ENCODE peak calls at places on chromosomes 3 and 15, in ten cellular contexts. X, P, V, O, G, R, Y, J, Q and L are unnamed samples.

GRCh38 chr3:112769624-112770023 is 77.0 kb downstream of the CD200R1L start:
- DNase-seq in Q (no peak), X (no peak), J (no peak), O (no peak), P (no peak), Y (no peak), V (no peak), R (no peak), G (no peak), L (no peak)

GRCh38 chr15:57319919-57320542 is 56.3 kb upstream of the CGNL1 start:
- DNase-seq in Y (no peak), P (no peak), G (no peak), R (no peak), V (no peak), O (no peak), J (no peak), X (no peak), Q (no peak), L (no peak)

GRCh38 chr3:151576524-151576923 is 115.7 kb upstream of the IGSF10 start:
- DNase-seq in Y (no peak), O (no peak), P (no peak), G (no peak), V (no peak), R (no peak), X (no peak), Q (no peak), J (no peak), L (no peak)

GRCh38 chr15:43465105-43465504 is 27.9 kb downstream of the TP53BP1 start:
- DNase-seq in X (no peak), V (no peak), Y (no peak), G (no peak), R (peak), P (peak), Q (no peak), J (peak), O (peak), L (no peak)

GRCh38 chr15:47460775-47461174 is 256.5 kb upstream of the SEMA6D start:
- DNase-seq in Q (no peak), V (no peak), R (no peak), O (no peak), P (no peak), G (peak), J (no peak), X (no peak), Y (no peak), L (no peak)

GRCh38 chr3:101865751-101866509 is 16.6 kb downstream of the NFKBIZ start:
- DNase-seq in Y (no peak), P (peak), R (no peak), X (no peak), Q (no peak), O (no peak), J (peak), V (no peak), G (peak), L (no peak)

GRCh38 chr3:152113992-152114651 is 154.6 kb upstream of the MBNL1 start:
- DNase-seq in G (no peak), R (no peak), V (no peak), P (no peak), J (no peak), O (no peak), Q (no peak), X (no peak), Y (no peak), L (no peak)

GRCh38 chr15:43878466-43878865 is 51.7 kb downstream of the WDR76 start:
- DNase-seq in P (no peak), Y (no peak), G (no peak), J (no peak), R (no peak), O (no peak), X (no peak), V (no peak), Q (no peak), L (no peak)

GRCh38 chr3:71201939-71202338 is 381.6 kb downstream of the FOXP1 start:
- DNase-seq in V (no peak), P (peak), J (peak), Y (no peak), X (no peak), Q (peak), O (peak), G (no peak), R (no peak), L (peak)

GRCh38 chr3:58242340-58242739 is 4.7 kb downstream of the ABHD6 start:
- DNase-seq in P (no peak), G (no peak), V (no peak), Q (no peak), X (no peak), O (no peak), J (no peak), Y (no peak), R (no peak), L (no peak)

GRCh38 chr3:37940242-37940908 is 50.2 kb upstream of the VILL start:
- DNase-seq in G (no peak), Y (no peak), O (no peak), P (peak), Q (no peak), R (no peak), J (no peak), X (no peak), V (no peak), L (no peak)

GRCh38 chr3:47429476-47430270 is 46.1 kb downstream of the SCAP start:
- DNase-seq in Q (no peak), J (no peak), G (no peak), O (no peak), P (no peak), R (no peak), X (no peak), V (no peak), Y (no peak), L (no peak)

GRCh38 chr15:93173369-93173768 is 84.4 kb upstream of the RGMA start:
- DNase-seq in O (no peak), J (peak), P (no peak), Q (no peak), R (peak), G (no peak), X (no peak), Y (no peak), V (no peak), L (no peak)

GRCh38 chr15:85615930-85616329 is 178.8 kb downstream of the KLHL25 start:
- DNase-seq in P (peak), R (no peak), Y (no peak), J (peak), Q (no peak), O (no peak), X (peak), G (peak), V (peak), L (no peak)

GRCh38 chr3:33000698-33001385 is 49.4 kb downstream of the CCR4 start:
- DNase-seq in G (no peak), J (no peak), P (no peak), X (no peak), Y (no peak), O (no peak), R (no peak), V (no peak), Q (no peak), L (no peak)

GRCh38 chr3:63707731-63708130 is 55.3 kb downstream of the SNTN start:
- DNase-seq in Y (no peak), R (no peak), J (no peak), G (no peak), X (no peak), P (no peak), O (no peak), V (no peak), Q (no peak), L (no peak)

GRCh38 chr15:48486228-48486627 is 155.0 kb downstream of the DUT start:
- DNase-seq in V (no peak), Q (no peak), P (no peak), G (no peak), Y (no peak), X (no peak), R (no peak), O (no peak), J (no peak), L (no peak)

GRCh38 chr3:107842940-107843339 is 247.9 kb downstream of the CD47 start:
- DNase-seq in X (no peak), P (no peak), V (no peak), G (no peak), J (no peak), R (no peak), Y (no peak), Q (no peak), O (no peak), L (no peak)

GRCh38 chr3:28136607-28137216 is 104.7 kb upstream of the CMC1 start:
- DNase-seq in Q (no peak), P (no peak), G (no peak), Y (no peak), J (no peak), O (no peak), X (no peak), V (no peak), R (no peak), L (no peak)

GRCh38 chr3:193240850-193241706 is at the start of gene PLAAT1:
- DNase-seq in X (peak), V (peak), G (no peak), J (peak), O (peak), Q (peak), R (no peak), P (peak), Y (no peak), L (peak)

GRCh38 chr3:177278016-177278415 is 80.7 kb upstream of the TBL1XR1 start:
- DNase-seq in V (no peak), X (no peak), J (no peak), Q (no peak), O (no peak), G (no peak), Y (no peak), P (no peak), R (no peak), L (no peak)

GRCh38 chr3:39752751-39753150 is 56.7 kb upstream of the MYRIP start:
- DNase-seq in J (no peak), V (peak), Q (no peak), P (no peak), G (no peak), R (no peak), O (no peak), X (no peak), Y (no peak), L (no peak)

GRCh38 chr3:132669256-132669777 is 9.2 kb downstream of the UBA5 start:
- DNase-seq in G (no peak), Q (no peak), X (no peak), J (no peak), R (no peak), V (no peak), P (no peak), Y (no peak), O (no peak), L (no peak)

GRCh38 chr3:12829404-12829803 is 12.0 kb downstream of the RPL32 start:
- DNase-seq in X (no peak), Q (no peak), R (no peak), V (no peak), P (no peak), J (no peak), G (no peak), O (no peak), Y (no peak), L (no peak)

GRCh38 chr3:111373861-111374260 is 168.1 kb upstream of the CD96 start:
- DNase-seq in R (peak), G (no peak), X (no peak), Q (no peak), O (no peak), V (no peak), J (no peak), P (peak), Y (no peak), L (no peak)

GRCh38 chr3:182738583-182739514 is 54.5 kb upstream of the ATP11B start:
- DNase-seq in X (no peak), O (no peak), R (no peak), V (no peak), Q (no peak), G (no peak), J (no peak), P (peak), Y (no peak), L (no peak)

GRCh38 chr15:68749365-68750141 is 71.1 kb downstream of the ANP32A start:
- DNase-seq in Q (no peak), P (peak), O (no peak), R (no peak), X (no peak), G (no peak), V (no peak), J (no peak), Y (no peak), L (no peak)

GRCh38 chr3:194163697-194164096 is 27.7 kb downstream of the HES1 start:
- DNase-seq in O (no peak), Q (no peak), P (no peak), R (no peak), V (no peak), J (no peak), Y (no peak), G (no peak), X (no peak), L (no peak)

GRCh38 chr15:28113426-28114113 is 14.5 kb upstream of the OCA2 start:
- DNase-seq in O (no peak), J (no peak), Y (no peak), R (no peak), G (no peak), X (no peak), Q (no peak), P (no peak), V (no peak), L (no peak)

GRCh38 chr3:11832964-11833621 is 13.6 kb downstream of the TAMM41 start:
- DNase-seq in P (no peak), O (no peak), R (peak), V (no peak), Y (no peak), J (peak), X (no peak), Q (no peak), G (no peak), L (no peak)

GRCh38 chr3:15932348-15933300 is 134.8 kb upstream of the ANKRD28 start:
- DNase-seq in Y (no peak), R (no peak), P (no peak), G (no peak), O (no peak), Q (no peak), X (no peak), J (no peak), V (no peak), L (no peak)

GRCh38 chr3:37183375-37183831 is 9.0 kb upstream of the LRRFIP2 start:
- DNase-seq in J (peak), O (peak), Y (no peak), X (no peak), R (peak), P (peak), G (no peak), V (no peak), Q (no peak), L (no peak)

GRCh38 chr3:8575364-8576104 is 69.1 kb downstream of the SSUH2 start:
- DNase-seq in G (no peak), R (peak), O (peak), J (peak), Y (no peak), Q (no peak), P (peak), X (no peak), V (no peak), L (no peak)

GRCh38 chr15:67521770-67522568 is 1.0 kb downstream of the C15orf61 start:
- DNase-seq in P (peak), R (no peak), G (no peak), O (peak), V (no peak), Q (no peak), J (peak), Y (no peak), X (no peak), L (no peak)

GRCh38 chr3:159604151-159604581 is 384.5 kb upstream of the IL12A start:
- DNase-seq in V (no peak), Q (no peak), G (no peak), Y (no peak), X (no peak), J (peak), O (peak), P (no peak), R (peak), L (peak)